ENCODE peak calls at places on chromosomes 16 and 17, in five cellular contexts. B is dorsolateral prefrontal cortex, U is heart left ventricle, W is left ventricle myocardium inferior, C is H1. O is an unnamed sample.

GRCh38 chr17:59527325-59527917 is 38.0 kb upstream of the DHX40 start:
- DNase-seq in B (no peak), U (no peak), C (no peak), W (no peak), O (no peak)

GRCh38 chr16:84412262-84412661 is 43.9 kb downstream of the ATP2C2 start:
- DNase-seq in W (no peak), B (no peak), U (no peak), C (no peak), O (no peak)

GRCh38 chr17:43015579-43015978 is 6.6 kb downstream of the VAT1 start:
- DNase-seq in W (peak), C (no peak), B (no peak), U (peak), O (peak)

GRCh38 chr16:85037050-85037410 is 9.4 kb downstream of the KIAA0513 start:
- DNase-seq in W (no peak), U (no peak), B (no peak), C (no peak), O (no peak)

GRCh38 chr17:71071041-71071440 is 901.7 kb downstream of the KCNJ2 start:
- DNase-seq in U (no peak), B (no peak), C (no peak), W (no peak), O (no peak)

GRCh38 chr16:68512183-68512582 is 26.9 kb upstream of the ZFP90 start:
- DNase-seq in B (no peak), U (no peak), W (no peak), C (no peak), O (no peak)

GRCh38 chr16:25735645-25736044 is 43.9 kb downstream of the HS3ST4 start:
- DNase-seq in U (no peak), W (no peak), C (no peak), B (no peak), O (no peak)

GRCh38 chr17:78129385-78130079 is 977 bp upstream of the TMC6 start:
- DNase-seq in C (no peak), B (no peak), U (no peak), W (no peak), O (no peak)

GRCh38 chr16:8756755-8757154 is 40.7 kb downstream of the TMEM186 start:
- DNase-seq in B (no peak), U (no peak), C (no peak), W (no peak), O (peak)

GRCh38 chr16:75695708-75696107 is 5.6 kb downstream of the DUXB start:
- DNase-seq in W (no peak), B (no peak), C (no peak), U (no peak), O (no peak)

GRCh38 chr16:8855051-8855786 is 13.6 kb downstream of the CARHSP1 start:
- DNase-seq in C (no peak), U (no peak), W (no peak), B (no peak), O (no peak)

GRCh38 chr16:84464116-84464515 is 40.3 kb downstream of the MEAK7 start:
- DNase-seq in B (no peak), U (peak), C (no peak), W (no peak), O (no peak)

GRCh38 chr17:44915727-44916058 is 393 bp upstream of the GFAP start:
- DNase-seq in C (no peak), B (no peak), W (no peak), U (no peak), O (peak)

GRCh38 chr16:2761886-2762583 is 9.6 kb downstream of the SRRM2 start:
- DNase-seq in W (no peak), U (no peak), C (no peak), B (no peak), O (peak)

GRCh38 chr17:77391668-77392375 is 251.1 kb downstream of the SEC14L1 start:
- DNase-seq in C (peak), U (no peak), W (peak), B (no peak), O (peak)

GRCh38 chr17:50108556-50108955 is 13.4 kb downstream of the PDK2 start:
- DNase-seq in B (no peak), W (no peak), C (no peak), U (no peak), O (no peak)

GRCh38 chr16:68781784-68782183 is 44.7 kb downstream of the CDH1 start:
- DNase-seq in U (no peak), C (no peak), W (no peak), B (no peak), O (no peak)

GRCh38 chr16:51532551-51532950 is 381.5 kb upstream of the SALL1 start:
- DNase-seq in B (no peak), W (no peak), C (no peak), U (no peak), O (no peak)

GRCh38 chr16:23048164-23048563 is 101.1 kb downstream of the USP31 start:
- DNase-seq in C (no peak), B (no peak), W (no peak), U (no peak), O (no peak)

GRCh38 chr16:27695161-27695560 is 145.2 kb downstream of the KATNIP start:
- DNase-seq in U (no peak), W (no peak), B (no peak), C (no peak), O (no peak)

DNA sequence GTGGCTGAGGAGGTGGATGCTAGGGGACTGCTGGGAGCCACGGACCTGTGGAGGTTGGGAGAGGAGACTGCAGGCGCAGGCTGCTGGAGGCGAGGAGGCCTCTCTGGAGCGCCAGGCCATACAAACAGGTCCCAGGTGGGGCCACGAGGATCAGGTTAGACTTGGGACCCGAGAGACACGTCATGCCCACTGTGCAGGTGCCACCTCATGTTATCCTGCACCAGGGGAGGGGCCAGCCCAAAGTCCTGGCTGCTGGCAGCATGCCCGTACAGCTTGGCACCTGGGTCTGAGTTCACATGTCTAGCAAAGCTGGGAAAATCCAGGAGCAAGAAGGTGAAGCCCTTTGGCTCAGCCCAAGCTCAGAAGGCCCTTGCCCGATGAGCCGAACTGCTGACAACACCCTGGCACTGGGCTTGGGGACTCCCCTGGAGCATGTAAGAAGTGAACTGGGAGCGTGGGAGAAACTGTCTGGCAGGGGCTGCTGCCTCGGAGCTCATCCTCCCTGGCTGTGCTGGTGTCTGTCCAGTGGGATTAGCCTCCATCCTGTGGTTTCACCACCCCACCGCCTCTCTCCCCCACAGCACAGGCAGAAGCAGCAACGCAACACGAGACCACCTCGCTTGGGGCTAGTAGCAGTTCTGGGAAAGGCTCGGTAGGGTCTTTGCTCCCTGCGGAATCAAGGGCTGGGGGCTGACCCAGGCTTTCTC is 5.3 kb downstream of the ARHGDIA start:
- DNase-seq in B (no peak), U (no peak), C (no peak), W (no peak), O (no peak)
- H3K27ac ChIP-seq in B (no peak), U (no peak), C (no peak), W (peak), O (no peak)

DNA sequence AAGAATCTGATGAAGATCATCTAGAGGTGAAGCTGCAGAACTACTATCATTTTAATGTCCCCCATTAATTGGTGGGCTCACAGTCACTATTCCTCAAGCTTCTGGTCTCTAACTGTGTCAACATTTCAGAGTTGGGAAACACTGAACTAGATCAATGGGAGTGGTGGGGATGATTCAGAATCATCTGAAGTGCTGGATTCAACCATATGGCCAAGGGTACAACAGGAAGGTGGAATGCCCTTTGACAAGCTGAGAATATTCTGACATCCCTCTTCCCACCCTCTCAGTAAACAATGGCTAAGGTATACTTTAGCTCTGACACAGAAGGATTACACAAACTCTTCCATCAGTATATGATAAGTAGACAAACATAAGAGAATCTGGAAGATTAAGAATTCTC is 16.0 kb upstream of the RFFL start:
- DNase-seq in B (no peak), W (no peak), U (no peak), C (no peak), O (no peak)
- H3K27ac ChIP-seq in B (peak), W (no peak), U (no peak), C (no peak), O (no peak)

GRCh38 chr17:1495265-1495664 is 2.8 kb upstream of the MYO1C start:
- DNase-seq in U (peak), B (no peak), W (peak), C (no peak), O (peak)
- H3K27ac ChIP-seq in U (peak), B (no peak), W (peak), C (no peak), O (no peak)

GRCh38 chr17:38352245-38353083 is 820 bp downstream of the SOCS7 start:
- DNase-seq in B (peak), U (peak), W (peak), C (no peak), O (peak)

GRCh38 chr17:38355256-38355655 is 3.6 kb downstream of the SOCS7 start:
- DNase-seq in W (no peak), C (no peak), U (no peak), B (peak), O (no peak)

GRCh38 chr17:38353084-38353604 is 1.5 kb downstream of the SOCS7 start:
- DNase-seq in U (no peak), C (no peak), B (no peak), W (no peak), O (no peak)

GRCh38 chr17:38353668-38354067 is 2.0 kb downstream of the SOCS7 start:
- DNase-seq in C (no peak), B (no peak), U (no peak), W (no peak), O (no peak)

GRCh38 chr17:38354466-38354865 is 2.8 kb downstream of the SOCS7 start:
- DNase-seq in C (no peak), B (no peak), W (no peak), U (no peak), O (no peak)
- H3K27ac ChIP-seq in C (no peak), B (peak), W (no peak), U (no peak), O (no peak)

GRCh38 chr16:66551362-66551761 is 1.0 kb upstream of the CKLF start:
- DNase-seq in W (no peak), C (no peak), B (no peak), U (no peak), O (no peak)
- H3K27ac ChIP-seq in W (peak), C (no peak), B (peak), U (peak), O (no peak)

DNA sequence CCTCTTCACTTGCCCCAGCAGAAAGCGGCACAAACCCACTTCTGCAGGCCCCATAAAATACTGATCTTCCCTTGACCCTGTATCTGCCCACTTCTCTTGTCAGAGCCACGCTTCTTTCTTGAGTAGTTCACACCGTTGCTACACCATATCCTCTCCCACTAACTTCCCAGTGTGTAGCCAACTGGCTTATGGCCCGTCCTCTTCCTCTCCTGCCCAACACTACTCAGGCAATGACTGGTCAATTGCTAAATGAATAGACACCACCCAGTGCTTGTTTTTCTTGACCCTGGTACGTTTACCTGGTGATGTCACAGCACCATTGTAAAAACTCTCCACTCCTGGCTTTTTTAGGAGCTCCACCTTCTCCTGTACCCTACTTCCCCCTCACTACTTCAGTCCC is 86.9 kb downstream of the NDEL1 start:
- DNase-seq in U (no peak), C (no peak), W (no peak), B (no peak), O (no peak)
- H3K27ac ChIP-seq in U (no peak), C (no peak), W (no peak), B (no peak), O (peak)

O was measured in aorta.